ENCODE peak calls at places on chromosome 1, in four cellular contexts. O, P, Q and X are unnamed samples.

GRCh38 chr1:204353213-204353910 is 6.4 kb downstream of the PLEKHA6 start:
- DNase-seq in P (no peak), O (no peak), Q (no peak), X (no peak)

GRCh38 chr1:163227126-163227525 is 24.4 kb upstream of the RGS5 start:
- DNase-seq in Q (no peak), O (no peak), P (no peak), X (no peak)

GRCh38 chr1:227396539-227397355 is 78.5 kb upstream of the CDC42BPA start:
- DNase-seq in Q (no peak), P (no peak), O (no peak), X (no peak)

GRCh38 chr1:4605158-4605557 is 49.3 kb upstream of the AJAP1 start:
- DNase-seq in Q (no peak), P (no peak), O (no peak), X (no peak)

GRCh38 chr1:207050768-207051614 is at the start of gene YOD1:
- DNase-seq in P (peak), O (peak), Q (peak), X (peak)

GRCh38 chr1:101128211-101128727 is 102.7 kb upstream of the DPH5 start:
- DNase-seq in Q (no peak), O (no peak), P (no peak), X (no peak)

GRCh38 chr1:150760003-150760402 is 5.6 kb downstream of the CTSS start:
- DNase-seq in Q (no peak), O (no peak), P (no peak), X (no peak)

GRCh38 chr1:165717918-165718515 is 19.7 kb upstream of the ALDH9A1 start:
- DNase-seq in O (no peak), P (no peak), Q (no peak), X (no peak)

GRCh38 chr1:224114787-224115175 is 870 bp downstream of the FBXO28 start:
- DNase-seq in Q (no peak), P (no peak), O (no peak), X (no peak)

GRCh38 chr1:170157820-170158219 is 12.1 kb downstream of the NTMT2 start:
- DNase-seq in Q (no peak), O (no peak), P (no peak), X (no peak)

DNA sequence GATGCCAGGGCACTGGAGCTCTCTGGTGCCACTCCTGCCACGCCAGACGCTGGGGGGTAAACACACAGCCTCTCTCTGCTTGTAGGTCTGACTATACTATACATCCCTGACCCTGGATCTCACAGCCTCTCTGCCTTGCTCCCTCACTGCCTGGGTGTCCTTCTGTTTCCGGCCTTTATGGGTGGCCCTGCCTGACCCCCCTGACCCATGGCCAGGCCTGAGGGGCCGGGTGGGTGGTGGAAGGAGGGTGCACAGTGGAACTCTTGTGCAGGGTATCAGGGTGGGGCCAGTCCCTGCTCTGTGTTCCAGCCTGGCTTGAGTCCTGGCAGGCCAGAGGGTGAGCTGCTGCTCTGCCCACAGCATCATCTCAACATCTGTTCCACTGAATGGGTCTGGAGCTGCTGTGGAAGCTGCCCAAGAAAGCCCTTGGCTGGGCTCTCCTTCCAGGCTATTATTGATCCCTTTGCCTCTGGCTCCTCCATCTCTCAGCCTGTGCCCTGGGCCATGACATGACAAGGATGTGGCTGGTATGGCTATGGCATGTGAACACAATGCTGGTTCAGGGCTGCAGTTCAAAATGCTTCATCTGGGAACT is 17.2 kb upstream of the SYNC start:
- DNase-seq in O (no peak), P (no peak), Q (no peak), X (no peak)
- TF ChIP-seq POLR2A in O (no peak), P (no peak), Q (no peak), X (no peak)

DNA sequence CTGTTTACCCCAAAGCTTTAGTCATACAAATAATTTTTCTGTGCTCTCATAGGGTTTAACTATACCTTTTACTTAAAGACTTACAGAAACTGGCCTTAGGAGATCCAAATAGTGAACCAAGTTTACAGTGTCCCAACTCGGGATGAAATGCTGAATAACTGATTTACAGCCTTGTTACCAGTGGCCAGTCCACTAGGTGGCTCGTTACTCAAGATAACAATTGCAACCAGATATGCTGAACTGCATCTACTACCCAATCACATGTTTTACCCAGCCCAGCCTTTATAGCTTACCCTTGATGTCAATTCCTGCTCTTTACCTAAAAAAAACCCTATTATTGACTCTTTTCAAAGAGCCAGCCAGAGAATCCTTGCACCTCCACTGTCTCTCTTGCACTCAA is 1148.8 kb upstream of the ADGRL4 start:
- DNase-seq in P (no peak), O (no peak), Q (no peak), X (no peak)
- TF ChIP-seq CTCF in P (no peak), O (no peak), Q (no peak), X (no peak)

GRCh38 chr1:12490547-12491142 is 127.4 kb downstream of the DHRS3 start:
- DNase-seq in P (no peak), O (no peak), Q (no peak), X (no peak)

GRCh38 chr1:12487520-12487919 is 130.5 kb downstream of the DHRS3 start:
- DNase-seq in Q (no peak), O (no peak), P (no peak), X (no peak)

GRCh38 chr1:12495725-12496124 is 122.3 kb downstream of the DHRS3 start:
- DNase-seq in O (no peak), P (no peak), Q (no peak), X (no peak)

GRCh38 chr1:12488666-12489354 is 129.2 kb downstream of the DHRS3 start:
- DNase-seq in O (no peak), Q (no peak), P (no peak), X (no peak)

GRCh38 chr1:12491691-12492090 is 126.3 kb downstream of the DHRS3 start:
- DNase-seq in Q (no peak), P (no peak), O (no peak), X (no peak)
- TF ChIP-seq POLR2A in Q (no peak), P (no peak), O (no peak), X (no peak)

GRCh38 chr1:31757204-31757679 is 6.9 kb downstream of the ADGRB2 start:
- DNase-seq in O (no peak), P (no peak), Q (no peak), X (no peak)

GRCh38 chr1:31760422-31760900 is 3.7 kb downstream of the ADGRB2 start:
- DNase-seq in Q (no peak), O (no peak), P (no peak), X (no peak)

GRCh38 chr1:31757989-31758388 is 6.2 kb downstream of the ADGRB2 start:
- DNase-seq in Q (no peak), P (no peak), O (no peak), X (no peak)

GRCh38 chr1:31760901-31761470 is 3.2 kb downstream of the ADGRB2 start:
- DNase-seq in P (peak), Q (no peak), O (no peak), X (no peak)

GRCh38 chr1:31759266-31760023 is 4.7 kb downstream of the ADGRB2 start:
- DNase-seq in O (no peak), P (no peak), Q (no peak), X (no peak)
- TF ChIP-seq CTCF in O (no peak), P (no peak), Q (no peak), X (no peak)

GRCh38 chr1:209784276-209785169 is at the start of gene C1orf74:
- DNase-seq in P (peak), O (peak), Q (peak), X (peak)
- TF ChIP-seq POLR2A in P (peak), O (peak), Q (no peak), X (peak)

GRCh38 chr1:19647643-19648042 is 3.5 kb downstream of the NBL1 start:
- DNase-seq in O (no peak), Q (no peak), P (no peak), X (no peak)

GRCh38 chr1:19645544-19646252 is 1.6 kb downstream of the NBL1 start:
- DNase-seq in Q (no peak), P (no peak), O (no peak), X (no peak)

GRCh38 chr1:19646771-19647319 is 2.7 kb downstream of the NBL1 start:
- DNase-seq in P (no peak), O (no peak), Q (no peak), X (no peak)

GRCh38 chr1:19644761-19645543 is 841 bp downstream of the NBL1 start:
- DNase-seq in P (no peak), O (no peak), Q (no peak), X (no peak)

GRCh38 chr1:19646366-19646765 is 2.3 kb downstream of the NBL1 start:
- DNase-seq in Q (no peak), O (no peak), P (no peak), X (no peak)
- TF ChIP-seq CTCF in Q (no peak), O (no peak), P (no peak), X (no peak)

DNA sequence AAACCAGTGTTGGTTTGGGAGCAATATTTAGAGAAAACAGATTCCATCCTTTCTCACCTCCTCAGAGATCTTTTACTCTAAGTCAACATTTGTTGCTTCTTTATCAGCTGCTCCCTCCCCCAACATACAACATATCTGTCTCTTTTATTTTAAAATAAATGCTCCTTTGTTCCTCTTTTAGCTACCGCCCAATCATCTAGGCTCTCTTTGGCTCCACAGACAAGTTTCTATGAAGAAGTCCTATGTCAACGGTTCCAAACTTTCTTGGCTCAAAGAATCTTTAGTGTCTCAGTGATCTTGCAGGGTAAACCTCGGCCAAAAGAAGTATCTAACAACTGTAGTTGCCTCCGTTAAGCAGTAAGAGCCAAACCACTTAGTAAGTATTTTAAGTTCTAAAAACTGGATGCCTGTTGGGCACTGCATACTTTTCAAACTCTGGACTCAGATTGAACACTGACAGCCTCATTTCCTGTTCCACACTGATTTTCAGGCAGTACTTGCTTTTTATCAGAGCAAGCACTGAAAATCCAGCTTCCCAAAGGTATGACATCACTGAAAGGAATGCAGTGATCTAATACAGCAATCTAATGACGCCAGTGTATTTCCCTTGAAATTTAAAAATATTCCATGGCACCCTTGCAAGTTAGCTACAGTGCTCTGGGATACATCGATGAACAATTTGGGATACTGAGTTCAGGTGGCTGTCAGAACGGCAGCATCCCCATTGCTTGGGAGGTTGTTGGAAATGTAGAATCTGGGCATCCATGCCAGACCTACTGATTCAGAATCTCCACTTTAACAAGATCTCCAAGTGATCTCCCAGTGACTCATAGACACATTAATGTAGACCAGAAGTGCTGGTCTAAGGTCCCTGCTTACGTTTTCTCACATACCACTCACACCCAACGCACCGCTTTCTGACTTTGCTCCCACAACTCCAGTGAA is 26.8 kb downstream of the EGLN1 start:
- DNase-seq in O (no peak), Q (no peak), P (peak), X (no peak)
- TF ChIP-seq POLR2A in O (no peak), Q (no peak), P (no peak), X (no peak)

DNA sequence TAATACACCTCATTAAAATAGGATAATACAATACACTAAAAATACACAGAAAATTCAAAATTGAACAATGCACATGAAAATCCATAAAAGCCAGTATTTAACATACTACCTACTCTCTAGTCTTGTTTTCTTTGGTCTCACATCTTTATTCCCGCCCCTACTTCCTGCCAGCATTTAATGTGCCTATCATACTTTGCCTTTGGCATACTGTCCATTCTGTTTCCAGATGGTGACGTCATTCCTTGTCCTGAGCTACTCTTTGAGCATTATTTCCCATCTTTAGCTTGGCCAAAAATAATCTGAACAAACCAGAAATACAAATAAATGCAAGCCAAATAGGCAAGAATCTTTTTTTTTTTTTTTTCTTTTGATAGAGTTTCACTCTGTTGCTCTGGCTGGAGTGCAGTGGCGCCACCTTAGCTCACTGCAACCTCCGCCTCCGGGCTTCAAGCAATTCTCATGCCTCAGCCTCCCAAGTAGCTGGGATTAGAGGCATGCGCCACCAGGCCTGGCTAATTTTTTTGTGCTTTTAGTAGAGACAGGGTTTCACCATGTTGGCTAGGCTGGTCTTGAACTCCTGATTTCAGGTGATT is 4.4 kb downstream of the HFM1 start:
- DNase-seq in O (no peak), Q (no peak), P (no peak), X (no peak)
- TF ChIP-seq CTCF in O (no peak), Q (no peak), P (no peak), X (no peak)

DNA sequence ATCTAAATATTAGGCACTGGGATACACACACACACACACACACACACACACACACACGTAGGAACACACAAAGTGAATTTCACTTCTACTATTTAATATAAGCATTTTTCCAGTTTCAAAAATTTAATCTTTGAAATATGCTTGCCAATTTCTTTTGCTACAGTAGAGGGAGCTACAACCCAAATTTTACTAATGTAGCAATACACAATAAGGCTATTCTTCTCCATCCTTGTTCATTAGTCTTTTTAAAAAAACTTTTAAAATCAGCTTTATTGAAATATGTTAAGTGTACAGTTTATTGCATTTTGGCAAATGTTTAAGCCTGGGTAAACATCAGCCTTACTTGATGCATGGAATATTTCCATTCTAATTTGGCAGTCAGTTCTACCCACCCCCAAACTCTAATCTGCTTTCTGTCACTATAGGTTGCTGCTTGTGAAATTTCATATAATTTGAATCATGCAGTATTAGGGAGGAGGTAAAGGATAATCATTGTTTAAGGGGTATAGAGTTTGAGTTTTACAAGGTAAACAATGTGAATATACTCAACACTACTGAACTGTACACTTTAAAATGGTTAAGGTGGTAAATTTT is 93.0 kb upstream of the TENT5C start:
- DNase-seq in P (no peak), Q (no peak), O (no peak), X (no peak)
- TF ChIP-seq POLR2A in P (no peak), Q (no peak), O (no peak), X (no peak)